ENCODE peak calls at places on chromosomes 3 and 15, in five cellular contexts. One of them, this sample, is unnamed.
A peak's percentile ranks its signal among the peaks of the same experiment; 100 is the strongest.

GRCh38 chr3:71066356-71066755 is 517.2 kb downstream of the FOXP1 start:
- DNase-seq in stimulated activated CD8-positive, alpha-beta memory T cell treated with anti-CD3 and anti-CD28 coated beads, Interleukin-4, amount 100 ng/mL, for 1 hour: no peak
- DNase-seq in GM12864: no peak
- DNase-seq in activated CD4-positive, CD25-positive, alpha-beta regulatory T cell treated with anti-CD3 and anti-CD28 coated beads, Interleukin-2, amount 50 U/mL, for 16 hours: no peak
- DNase-seq in activated T-cell treated with anti-CD3 and anti-CD28 coated beads for 1 hour: no peak
- DNase-seq in this sample: no peak

GRCh38 chr15:65996901-65997300 is 127.6 kb downstream of the RAB11A start:
- DNase-seq in GM12864: no peak
- DNase-seq in stimulated activated CD8-positive, alpha-beta memory T cell treated with anti-CD3 and anti-CD28 coated beads, Interleukin-4, amount 100 ng/mL, for 1 hour: no peak
- DNase-seq in activated CD4-positive, CD25-positive, alpha-beta regulatory T cell treated with anti-CD3 and anti-CD28 coated beads, Interleukin-2, amount 50 U/mL, for 16 hours: no peak
- DNase-seq in activated T-cell treated with anti-CD3 and anti-CD28 coated beads for 1 hour: no peak
- DNase-seq in this sample: no peak

GRCh38 chr3:119311191-119311925 is 17.2 kb downstream of the ARHGAP31 start:
- DNase-seq in GM12864: no peak
- DNase-seq in activated T-cell treated with anti-CD3 and anti-CD28 coated beads for 1 hour: no peak
- DNase-seq in activated CD4-positive, CD25-positive, alpha-beta regulatory T cell treated with anti-CD3 and anti-CD28 coated beads, Interleukin-2, amount 50 U/mL, for 16 hours: no peak
- DNase-seq in stimulated activated CD8-positive, alpha-beta memory T cell treated with anti-CD3 and anti-CD28 coated beads, Interleukin-4, amount 100 ng/mL, for 1 hour: no peak
- DNase-seq in this sample: peak; percentile 37

GRCh38 chr3:48990636-48991421 is 788 bp downstream of the P4HTM start:
- DNase-seq in activated CD4-positive, CD25-positive, alpha-beta regulatory T cell treated with anti-CD3 and anti-CD28 coated beads, Interleukin-2, amount 50 U/mL, for 16 hours: no peak
- DNase-seq in activated T-cell treated with anti-CD3 and anti-CD28 coated beads for 1 hour: no peak
- DNase-seq in stimulated activated CD8-positive, alpha-beta memory T cell treated with anti-CD3 and anti-CD28 coated beads, Interleukin-4, amount 100 ng/mL, for 1 hour: no peak
- DNase-seq in GM12864: no peak
- DNase-seq in this sample: peak; percentile 55

GRCh38 chr3:14796403-14797077 is 22.2 kb upstream of the FGD5 start:
- DNase-seq in GM12864: no peak
- DNase-seq in activated CD4-positive, CD25-positive, alpha-beta regulatory T cell treated with anti-CD3 and anti-CD28 coated beads, Interleukin-2, amount 50 U/mL, for 16 hours: no peak
- DNase-seq in activated T-cell treated with anti-CD3 and anti-CD28 coated beads for 1 hour: no peak
- DNase-seq in stimulated activated CD8-positive, alpha-beta memory T cell treated with anti-CD3 and anti-CD28 coated beads, Interleukin-4, amount 100 ng/mL, for 1 hour: no peak
- DNase-seq in this sample: no peak

GRCh38 chr3:82815417-82816058 is 1054.1 kb upstream of the GBE1 start:
- DNase-seq in GM12864: no peak
- DNase-seq in activated CD4-positive, CD25-positive, alpha-beta regulatory T cell treated with anti-CD3 and anti-CD28 coated beads, Interleukin-2, amount 50 U/mL, for 16 hours: no peak
- DNase-seq in stimulated activated CD8-positive, alpha-beta memory T cell treated with anti-CD3 and anti-CD28 coated beads, Interleukin-4, amount 100 ng/mL, for 1 hour: no peak
- DNase-seq in activated T-cell treated with anti-CD3 and anti-CD28 coated beads for 1 hour: no peak
- DNase-seq in this sample: no peak

GRCh38 chr3:71102111-71103039 is 481.2 kb downstream of the FOXP1 start:
- DNase-seq in stimulated activated CD8-positive, alpha-beta memory T cell treated with anti-CD3 and anti-CD28 coated beads, Interleukin-4, amount 100 ng/mL, for 1 hour: no peak
- DNase-seq in activated T-cell treated with anti-CD3 and anti-CD28 coated beads for 1 hour: no peak
- DNase-seq in activated CD4-positive, CD25-positive, alpha-beta regulatory T cell treated with anti-CD3 and anti-CD28 coated beads, Interleukin-2, amount 50 U/mL, for 16 hours: no peak
- DNase-seq in GM12864: no peak
- DNase-seq in this sample: peak; percentile 96

GRCh38 chr3:101677436-101678286 is 729 bp upstream of the ZBTB11 start:
- DNase-seq in GM12864: no peak
- DNase-seq in activated T-cell treated with anti-CD3 and anti-CD28 coated beads for 1 hour: no peak
- DNase-seq in activated CD4-positive, CD25-positive, alpha-beta regulatory T cell treated with anti-CD3 and anti-CD28 coated beads, Interleukin-2, amount 50 U/mL, for 16 hours: no peak
- DNase-seq in stimulated activated CD8-positive, alpha-beta memory T cell treated with anti-CD3 and anti-CD28 coated beads, Interleukin-4, amount 100 ng/mL, for 1 hour: no peak
- DNase-seq in this sample: no peak

GRCh38 chr3:187941848-187942194 is 196.6 kb upstream of the BCL6 start:
- DNase-seq in stimulated activated CD8-positive, alpha-beta memory T cell treated with anti-CD3 and anti-CD28 coated beads, Interleukin-4, amount 100 ng/mL, for 1 hour: no peak
- DNase-seq in activated T-cell treated with anti-CD3 and anti-CD28 coated beads for 1 hour: no peak
- DNase-seq in activated CD4-positive, CD25-positive, alpha-beta regulatory T cell treated with anti-CD3 and anti-CD28 coated beads, Interleukin-2, amount 50 U/mL, for 16 hours: no peak
- DNase-seq in GM12864: no peak
- DNase-seq in this sample: no peak

GRCh38 chr15:82647045-82647834 is at the start of gene CPEB1:
- DNase-seq in GM12864: no peak
- DNase-seq in activated T-cell treated with anti-CD3 and anti-CD28 coated beads for 1 hour: peak; percentile 31
- DNase-seq in stimulated activated CD8-positive, alpha-beta memory T cell treated with anti-CD3 and anti-CD28 coated beads, Interleukin-4, amount 100 ng/mL, for 1 hour: no peak
- DNase-seq in activated CD4-positive, CD25-positive, alpha-beta regulatory T cell treated with anti-CD3 and anti-CD28 coated beads, Interleukin-2, amount 50 U/mL, for 16 hours: no peak
- DNase-seq in this sample: peak; percentile 79

GRCh38 chr15:56919708-56920637 is 1.5 kb downstream of the TCF12 start:
- DNase-seq in stimulated activated CD8-positive, alpha-beta memory T cell treated with anti-CD3 and anti-CD28 coated beads, Interleukin-4, amount 100 ng/mL, for 1 hour: no peak
- DNase-seq in activated CD4-positive, CD25-positive, alpha-beta regulatory T cell treated with anti-CD3 and anti-CD28 coated beads, Interleukin-2, amount 50 U/mL, for 16 hours: no peak
- DNase-seq in GM12864: no peak
- DNase-seq in activated T-cell treated with anti-CD3 and anti-CD28 coated beads for 1 hour: no peak
- DNase-seq in this sample: peak; percentile 66

GRCh38 chr15:90191795-90192494 is 9.2 kb upstream of the SEMA4B start:
- DNase-seq in stimulated activated CD8-positive, alpha-beta memory T cell treated with anti-CD3 and anti-CD28 coated beads, Interleukin-4, amount 100 ng/mL, for 1 hour: no peak
- DNase-seq in activated CD4-positive, CD25-positive, alpha-beta regulatory T cell treated with anti-CD3 and anti-CD28 coated beads, Interleukin-2, amount 50 U/mL, for 16 hours: no peak
- DNase-seq in GM12864: peak; percentile 51
- DNase-seq in activated T-cell treated with anti-CD3 and anti-CD28 coated beads for 1 hour: peak; percentile 23
- DNase-seq in this sample: no peak

GRCh38 chr3:157086053-157086761 is 73.7 kb downstream of the CCNL1 start:
- DNase-seq in activated T-cell treated with anti-CD3 and anti-CD28 coated beads for 1 hour: no peak
- DNase-seq in activated CD4-positive, CD25-positive, alpha-beta regulatory T cell treated with anti-CD3 and anti-CD28 coated beads, Interleukin-2, amount 50 U/mL, for 16 hours: no peak
- DNase-seq in GM12864: no peak
- DNase-seq in stimulated activated CD8-positive, alpha-beta memory T cell treated with anti-CD3 and anti-CD28 coated beads, Interleukin-4, amount 100 ng/mL, for 1 hour: no peak
- DNase-seq in this sample: no peak

GRCh38 chr15:27815035-27815434 is 284.1 kb downstream of the OCA2 start:
- DNase-seq in stimulated activated CD8-positive, alpha-beta memory T cell treated with anti-CD3 and anti-CD28 coated beads, Interleukin-4, amount 100 ng/mL, for 1 hour: no peak
- DNase-seq in GM12864: no peak
- DNase-seq in activated CD4-positive, CD25-positive, alpha-beta regulatory T cell treated with anti-CD3 and anti-CD28 coated beads, Interleukin-2, amount 50 U/mL, for 16 hours: no peak
- DNase-seq in activated T-cell treated with anti-CD3 and anti-CD28 coated beads for 1 hour: no peak
- DNase-seq in this sample: no peak

GRCh38 chr3:50267280-50267913 is 1.6 kb upstream of the SEMA3B start:
- DNase-seq in activated CD4-positive, CD25-positive, alpha-beta regulatory T cell treated with anti-CD3 and anti-CD28 coated beads, Interleukin-2, amount 50 U/mL, for 16 hours: no peak
- DNase-seq in stimulated activated CD8-positive, alpha-beta memory T cell treated with anti-CD3 and anti-CD28 coated beads, Interleukin-4, amount 100 ng/mL, for 1 hour: no peak
- DNase-seq in activated T-cell treated with anti-CD3 and anti-CD28 coated beads for 1 hour: no peak
- DNase-seq in GM12864: no peak
- DNase-seq in this sample: peak; percentile 68

GRCh38 chr3:196111939-196112386 is 30.1 kb upstream of the TFRC start:
- DNase-seq in activated T-cell treated with anti-CD3 and anti-CD28 coated beads for 1 hour: no peak
- DNase-seq in stimulated activated CD8-positive, alpha-beta memory T cell treated with anti-CD3 and anti-CD28 coated beads, Interleukin-4, amount 100 ng/mL, for 1 hour: no peak
- DNase-seq in GM12864: peak; percentile 58
- DNase-seq in activated CD4-positive, CD25-positive, alpha-beta regulatory T cell treated with anti-CD3 and anti-CD28 coated beads, Interleukin-2, amount 50 U/mL, for 16 hours: no peak
- DNase-seq in this sample: no peak

GRCh38 chr3:138856799-138857198 is 22.1 kb upstream of the PIK3CB start:
- DNase-seq in activated T-cell treated with anti-CD3 and anti-CD28 coated beads for 1 hour: no peak
- DNase-seq in stimulated activated CD8-positive, alpha-beta memory T cell treated with anti-CD3 and anti-CD28 coated beads, Interleukin-4, amount 100 ng/mL, for 1 hour: no peak
- DNase-seq in GM12864: no peak
- DNase-seq in activated CD4-positive, CD25-positive, alpha-beta regulatory T cell treated with anti-CD3 and anti-CD28 coated beads, Interleukin-2, amount 50 U/mL, for 16 hours: no peak
- DNase-seq in this sample: no peak

GRCh38 chr3:155701882-155702465 is 42.9 kb downstream of the PLCH1 start:
- DNase-seq in stimulated activated CD8-positive, alpha-beta memory T cell treated with anti-CD3 and anti-CD28 coated beads, Interleukin-4, amount 100 ng/mL, for 1 hour: no peak
- DNase-seq in activated T-cell treated with anti-CD3 and anti-CD28 coated beads for 1 hour: no peak
- DNase-seq in GM12864: peak; percentile 13
- DNase-seq in activated CD4-positive, CD25-positive, alpha-beta regulatory T cell treated with anti-CD3 and anti-CD28 coated beads, Interleukin-2, amount 50 U/mL, for 16 hours: no peak
- DNase-seq in this sample: peak; percentile 95

GRCh38 chr3:19364150-19364549 is 215.8 kb downstream of the KCNH8 start:
- DNase-seq in stimulated activated CD8-positive, alpha-beta memory T cell treated with anti-CD3 and anti-CD28 coated beads, Interleukin-4, amount 100 ng/mL, for 1 hour: no peak
- DNase-seq in GM12864: no peak
- DNase-seq in activated T-cell treated with anti-CD3 and anti-CD28 coated beads for 1 hour: no peak
- DNase-seq in activated CD4-positive, CD25-positive, alpha-beta regulatory T cell treated with anti-CD3 and anti-CD28 coated beads, Interleukin-2, amount 50 U/mL, for 16 hours: no peak
- DNase-seq in this sample: no peak

GRCh38 chr15:32905481-32905880 is 187.7 kb downstream of the GREM1 start:
- DNase-seq in activated T-cell treated with anti-CD3 and anti-CD28 coated beads for 1 hour: no peak
- DNase-seq in GM12864: no peak
- DNase-seq in stimulated activated CD8-positive, alpha-beta memory T cell treated with anti-CD3 and anti-CD28 coated beads, Interleukin-4, amount 100 ng/mL, for 1 hour: no peak
- DNase-seq in activated CD4-positive, CD25-positive, alpha-beta regulatory T cell treated with anti-CD3 and anti-CD28 coated beads, Interleukin-2, amount 50 U/mL, for 16 hours: no peak
- DNase-seq in this sample: peak; percentile 9

GRCh38 chr3:56845505-56845904 is 43.8 kb upstream of the ARHGEF3 start:
- DNase-seq in activated T-cell treated with anti-CD3 and anti-CD28 coated beads for 1 hour: no peak
- DNase-seq in GM12864: no peak
- DNase-seq in activated CD4-positive, CD25-positive, alpha-beta regulatory T cell treated with anti-CD3 and anti-CD28 coated beads, Interleukin-2, amount 50 U/mL, for 16 hours: no peak
- DNase-seq in stimulated activated CD8-positive, alpha-beta memory T cell treated with anti-CD3 and anti-CD28 coated beads, Interleukin-4, amount 100 ng/mL, for 1 hour: no peak
- DNase-seq in this sample: no peak